ENCODE peak calls at places on chromosome 16, in five cellular contexts. S is mucosa of gallbladder, K is HFF-Myc, L is HFFc6, B is iPS DF 19.7. Y is an unnamed sample.

GRCh38 chr16:89584768-89585549 is 9.4 kb downstream of the CPNE7 start:
- DNase-seq in L (no peak), S (no peak), B (no peak), K (no peak), Y (no peak)

GRCh38 chr16:7200320-7200719 is 132.3 kb upstream of the RBFOX1 start:
- DNase-seq in K (no peak), S (no peak), L (no peak), B (no peak), Y (no peak)

GRCh38 chr16:85444879-85445778 is 168.0 kb upstream of the GSE1 start:
- DNase-seq in S (no peak), K (no peak), L (no peak), B (no peak), Y (no peak)

GRCh38 chr16:868846-869822 is 68.6 kb upstream of the GNG13 start:
- DNase-seq in L (no peak), S (no peak), B (no peak), K (no peak), Y (no peak)

GRCh38 chr16:19005561-19006445 is 22.1 kb downstream of the TMC7 start:
- DNase-seq in S (peak), B (no peak), L (no peak), K (no peak), Y (no peak)

GRCh38 chr16:86609661-86610060 is 31.3 kb downstream of the FOXL1 start:
- DNase-seq in B (no peak), S (no peak), L (no peak), K (no peak), Y (no peak)

GRCh38 chr16:83113317-83113716 is 486.5 kb downstream of the CDH13 start:
- DNase-seq in L (peak), B (no peak), K (no peak), S (peak), Y (no peak)

GRCh38 chr16:22189473-22190168 is 16.5 kb upstream of the EEF2K start:
- DNase-seq in K (no peak), B (no peak), L (no peak), S (peak), Y (no peak)

GRCh38 chr16:86375370-86375769 is 135.0 kb upstream of the FOXF1 start:
- DNase-seq in B (no peak), S (no peak), K (no peak), L (peak), Y (no peak)

GRCh38 chr16:46801428-46802049 is 29.4 kb downstream of the C16orf87 start:
- DNase-seq in S (no peak), K (no peak), L (peak), B (no peak), Y (no peak)

GRCh38 chr16:84228321-84228838 is 11.4 kb downstream of the KCNG4 start:
- DNase-seq in B (peak), K (peak), S (peak), L (peak), Y (peak)

GRCh38 chr16:5900046-5900445 is 802.5 kb upstream of the EEF2KMT start:
- DNase-seq in S (no peak), L (no peak), K (no peak), B (no peak), Y (no peak)

GRCh38 chr16:72172105-72173034 is at the start of gene PMFBP1:
- DNase-seq in L (peak), K (peak), B (peak), S (peak), Y (no peak)

GRCh38 chr16:49921791-49922456 is 66.0 kb upstream of the ZNF423 start:
- DNase-seq in B (peak), L (peak), K (peak), S (peak), Y (peak)

GRCh38 chr16:8370374-8371015 is 219.8 kb downstream of the TMEM114 start:
- DNase-seq in B (no peak), S (peak), K (no peak), L (peak), Y (no peak)

GRCh38 chr16:21638573-21638975 is 13.8 kb downstream of the IGSF6 start:
- DNase-seq in S (no peak), L (peak), K (no peak), B (no peak), Y (no peak)

GRCh38 chr16:28283173-28283572 is 9.2 kb upstream of the SBK1 start:
- DNase-seq in B (no peak), L (no peak), K (no peak), S (no peak), Y (no peak)

GRCh38 chr16:15736529-15736928 is 86.5 kb downstream of the NDE1 start:
- DNase-seq in S (no peak), L (no peak), B (no peak), K (no peak), Y (no peak)

GRCh38 chr16:1772908-1773702 is at the start of gene MRPS34:
- DNase-seq in S (peak), B (no peak), K (no peak), L (peak), Y (peak)

GRCh38 chr16:24610421-24610765 is 71.0 kb downstream of the RBBP6 start:
- DNase-seq in L (no peak), B (no peak), K (no peak), S (peak), Y (no peak)

GRCh38 chr16:84553873-84554399 is 49.5 kb upstream of the MEAK7 start:
- DNase-seq in L (no peak), K (no peak), S (no peak), B (no peak), Y (no peak)